ENCODE peak calls at places on chromosomes 6 and 20, in eight cellular contexts. U is mammary epithelial cell; Q is adrenal gland; H is CD8-positive, alpha-beta T cell; D is HCT116; S is tibial nerve; V is K562; Z is small intestine. M is an unnamed sample.

GRCh38 chr6:38371312-38371672 is 268.4 kb downstream of the BTBD9 start:
- DNase-seq in U (no peak), Q (peak; percentile 87), H (no peak), D (no peak), S (no peak), V (no peak), Z (no peak), M (no peak)

GRCh38 chr20:58717278-58718091 is 24.9 kb downstream of the NPEPL1 start:
- DNase-seq in U (no peak), Q (peak; percentile 12), H (no peak), D (no peak), S (no peak), V (peak; percentile 44), Z (no peak), M (no peak)

GRCh38 chr6:35587167-35587566 is 74.5 kb upstream of the TULP1 start:
- DNase-seq in U (no peak), Q (no peak), H (no peak), D (no peak), S (no peak), V (no peak), Z (no peak), M (no peak)

GRCh38 chr20:62952373-62953166 is at the start of gene SLC17A9:
- DNase-seq in U (no peak), Q (peak; percentile 63), H (no peak), D (peak; percentile 48), S (peak; percentile 34), V (no peak), Z (peak; percentile 87), M (no peak)

GRCh38 chr20:23078351-23078993 is 7.7 kb downstream of the CD93 start:
- DNase-seq in U (no peak), Q (no peak), H (no peak), D (no peak), S (no peak), V (no peak), Z (no peak), M (no peak)

GRCh38 chr20:833121-833449 is 430 bp upstream of the FAM110A start:
- DNase-seq in U (no peak), Q (no peak), H (no peak), D (no peak), S (no peak), V (no peak), Z (no peak), M (no peak)

GRCh38 chr20:38172344-38172743 is 7.3 kb upstream of the TGM2 start:
- DNase-seq in U (no peak), Q (no peak), H (no peak), D (no peak), S (no peak), V (no peak), Z (no peak), M (no peak)

GRCh38 chr20:40254023-40254772 is 434.8 kb downstream of the MAFB start:
- DNase-seq in U (no peak), Q (peak; percentile 30), H (no peak), D (no peak), S (no peak), V (no peak), Z (no peak), M (no peak)

GRCh38 chr6:30219244-30219643 is 6.0 kb upstream of the TRIM26 start:
- DNase-seq in U (peak; percentile 50), Q (peak; percentile 46), H (peak; percentile 23), D (no peak), S (peak; percentile 67), V (no peak), Z (peak; percentile 72), M (peak; percentile 72)

GRCh38 chr20:53085720-53086119 is 113.6 kb downstream of the TSHZ2 start:
- DNase-seq in U (no peak), Q (no peak), H (no peak), D (no peak), S (no peak), V (no peak), Z (no peak), M (no peak)

GRCh38 chr6:56652994-56653393 is 10.3 kb upstream of the DST start:
- DNase-seq in U (peak; percentile 89), Q (no peak), H (no peak), D (peak; percentile 61), S (no peak), V (no peak), Z (no peak), M (no peak)

GRCh38 chr20:40564997-40565680 is 123.9 kb downstream of the MAFB start:
- DNase-seq in U (peak; percentile 85), Q (peak; percentile 39), H (no peak), D (peak; percentile 71), S (no peak), V (no peak), Z (peak; percentile 80), M (no peak)

GRCh38 chr20:56637576-56637975 is 8.5 kb downstream of the TFAP2C start:
- DNase-seq in U (no peak), Q (no peak), H (no peak), D (no peak), S (no peak), V (no peak), Z (no peak), M (no peak)

GRCh38 chr20:16063876-16064275 is 509.4 kb downstream of the KIF16B start:
- DNase-seq in U (peak; percentile 76), Q (no peak), H (no peak), D (no peak), S (no peak), V (no peak), Z (no peak), M (no peak)

GRCh38 chr6:147390909-147391536 is 117.5 kb upstream of the SAMD5 start:
- DNase-seq in U (no peak), Q (no peak), H (no peak), D (peak; percentile 21), S (no peak), V (no peak), Z (no peak), M (no peak)

GRCh38 chr6:71983131-71983530 is 96.8 kb downstream of the RIMS1 start:
- DNase-seq in U (no peak), Q (no peak), H (no peak), D (no peak), S (no peak), V (no peak), Z (no peak), M (no peak)

GRCh38 chr6:27747637-27748036 is 164.6 kb downstream of the OR2B2 start:
- DNase-seq in U (no peak), Q (no peak), H (no peak), D (no peak), S (no peak), V (no peak), Z (no peak), M (no peak)

GRCh38 chr20:17666491-17666890 is 15.6 kb downstream of the RRBP1 start:
- DNase-seq in U (no peak), Q (no peak), H (no peak), D (no peak), S (no peak), V (no peak), Z (no peak), M (no peak)

GRCh38 chr6:169165031-169165430 is 88.6 kb downstream of the THBS2 start:
- DNase-seq in U (no peak), Q (no peak), H (no peak), D (no peak), S (no peak), V (no peak), Z (no peak), M (peak; percentile 8)
- H3K27ac ChIP-seq in U (no peak overlapping the region), Q (no peak overlapping the region), H (no peak overlapping the region), D (no peak overlapping the region), S (no peak overlapping the region), V (no peak overlapping the region), Z (no peak overlapping the region), M (no peak overlapping the region)

GRCh38 chr6:64703922-64704321 is 1003.1 kb downstream of the EYS start:
- DNase-seq in U (no peak), Q (no peak), H (no peak), D (no peak), S (no peak), V (no peak), Z (no peak), M (no peak)
- H3K4me1 ChIP-seq in U (no peaks in the 10 kb centered on the region), Q (no peaks in the 10 kb centered on the region), H (no peaks in the 10 kb centered on the region), D (no peaks in the 10 kb centered on the region), S (no peaks in the 10 kb centered on the region), V (no peaks in the 10 kb centered on the region), Z (no peaks in the 10 kb centered on the region), M (no peaks in the 10 kb centered on the region)

DNA sequence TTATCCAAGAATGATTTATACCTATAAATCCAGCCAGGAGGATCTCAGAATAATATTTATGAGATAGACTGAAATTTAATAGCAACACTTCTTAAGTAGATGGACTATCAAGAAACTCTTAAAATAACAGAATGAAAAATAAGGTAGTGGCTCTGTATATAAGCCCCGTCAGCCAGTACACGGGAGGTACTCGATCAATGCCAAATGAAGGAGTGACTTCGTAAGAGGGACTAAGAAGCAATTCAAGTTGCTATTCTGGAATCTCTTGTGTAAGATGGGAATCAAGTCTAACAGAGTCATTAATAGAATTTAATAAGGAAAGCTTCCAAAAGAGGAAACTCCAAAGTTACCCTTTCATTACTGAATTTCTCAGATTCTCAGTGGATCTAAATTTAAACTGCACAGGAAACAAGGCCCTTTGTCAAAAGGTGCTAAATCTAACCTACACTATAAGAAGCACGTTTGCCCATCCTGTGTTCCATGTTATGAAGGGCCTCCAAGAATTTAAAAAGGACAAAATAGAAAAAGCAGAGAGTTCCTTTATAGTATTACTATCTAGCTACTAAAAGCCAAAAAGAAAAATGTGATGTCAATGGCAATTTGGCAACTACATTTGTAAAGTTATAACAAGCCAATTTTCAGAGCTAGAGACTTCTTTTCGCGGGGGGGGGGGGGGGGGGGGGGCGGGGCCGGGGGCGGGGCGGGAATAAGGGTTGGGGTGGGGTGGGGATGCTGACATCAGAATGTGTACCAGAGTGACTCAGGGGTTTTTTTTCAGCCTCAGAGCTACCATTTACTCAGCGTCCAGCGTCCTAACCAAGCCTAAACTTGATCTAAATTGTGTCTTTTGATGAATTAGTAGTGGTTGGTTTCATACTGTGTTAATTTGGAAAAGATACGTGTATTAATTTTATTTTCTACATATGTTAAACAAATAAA is 200.6 kb downstream of the GMPR start:
- DNase-seq in U (peak; percentile 62), Q (peak; percentile 21), H (no peak), D (no peak), S (no peak), V (peak; percentile 87), Z (no peak), M (no peak)
- H3K27ac ChIP-seq in U (no peak overlapping the region), Q (no peak overlapping the region), H (no peak overlapping the region), D (no peak overlapping the region), S (no peak overlapping the region), V (no peak overlapping the region), Z (no peak overlapping the region), M (no peak overlapping the region)

GRCh38 chr20:47316776-47317126 is 39.7 kb downstream of the ZMYND8 start:
- DNase-seq in U (no peak), Q (peak; percentile 24), H (no peak), D (no peak), S (no peak), V (no peak), Z (no peak), M (no peak)

GRCh38 chr20:47318596-47319516 is 37.6 kb downstream of the ZMYND8 start:
- DNase-seq in U (peak; percentile 63), Q (peak; percentile 95), H (no peak), D (no peak), S (peak; percentile 78), V (peak; percentile 55), Z (peak; percentile 79), M (peak; percentile 42)

GRCh38 chr20:47318027-47318595 is 38.4 kb downstream of the ZMYND8 start:
- DNase-seq in U (peak; percentile 74), Q (no peak), H (no peak), D (no peak), S (no peak), V (no peak), Z (peak; percentile 88), M (no peak)

GRCh38 chr20:47315339-47315662 is 41.2 kb downstream of the ZMYND8 start:
- DNase-seq in U (no peak), Q (no peak), H (no peak), D (no peak), S (no peak), V (no peak), Z (no peak), M (no peak)

GRCh38 chr20:47317127-47317895 is 39.2 kb downstream of the ZMYND8 start:
- DNase-seq in U (peak; percentile 100), Q (peak; percentile 89), H (peak; percentile 33), D (peak; percentile 87), S (peak; percentile 72), V (peak; percentile 76), Z (peak; percentile 62), M (no peak)
- H3K4me1 ChIP-seq in U (peaks cover 69% of the 10 kb centered on the region), Q (peaks cover 55% of the 10 kb centered on the region), H (peaks cover 43% of the 10 kb centered on the region), D (peaks cover 87% of the 10 kb centered on the region), S (peaks cover 71% of the 10 kb centered on the region), V (peaks cover 66% of the 10 kb centered on the region), Z (peaks cover 15% of the 10 kb centered on the region), M (peaks cover 57% of the 10 kb centered on the region)